ENCODE peak calls at places on chromosomes 12 and 14, in four cellular contexts. Q is epithelial cell of proximal tubule, Z is GM03348, Y is KBM-7. H is an unnamed sample.

GRCh38 chr12:51921017-51921725 is 13.9 kb downstream of the ACVRL1 start:
- DNase-seq in Y (no peak), Z (no peak), Q (no peak), H (no peak)

GRCh38 chr14:94180655-94181271 is 6.6 kb downstream of the PPP4R4 start:
- DNase-seq in Q (peak; percentile 19), Y (peak; percentile 84), Z (peak; percentile 44), H (peak; percentile 44)

GRCh38 chr12:1496162-1496925 is 98.0 kb downstream of the FBXL14 start:
- DNase-seq in Z (peak; percentile 77), Q (no peak), Y (no peak), H (peak; percentile 89)

GRCh38 chr12:120468271-120468845 is 1.2 kb downstream of the SRSF9 start:
- DNase-seq in Q (peak; percentile 41), Y (peak; percentile 54), Z (peak; percentile 56), H (peak; percentile 62)

GRCh38 chr14:104093366-104094055 is 8.0 kb downstream of the ASPG start:
- DNase-seq in Q (no peak), Z (no peak), Y (no peak), H (no peak)

GRCh38 chr12:52686756-52687487 is 6.7 kb upstream of the KRT1 start:
- DNase-seq in Y (no peak), Z (no peak), Q (no peak), H (no peak)

GRCh38 chr12:123270380-123271181 is 1.1 kb downstream of the CDK2AP1 start:
- DNase-seq in Q (no peak), Y (no peak), Z (peak; percentile 76), H (peak; percentile 58)

GRCh38 chr12:41345071-41345470 is 157.0 kb downstream of the PDZRN4 start:
- DNase-seq in Y (no peak), Z (no peak), Q (no peak), H (no peak)

GRCh38 chr12:66169221-66170170 is at the start of gene TMBIM4:
- DNase-seq in Q (peak; percentile 69), Y (peak; percentile 95), Z (peak; percentile 94), H (peak; percentile 94)

GRCh38 chr12:125983094-125983783 is 918.0 kb downstream of the AACS start:
- DNase-seq in Z (no peak), Q (peak; percentile 13), Y (peak; percentile 28), H (no peak)

GRCh38 chr14:35121026-35121886 is 534 bp downstream of the PPP2R3C start:
- DNase-seq in Y (no peak), Z (peak; percentile 11), Q (no peak), H (peak; percentile 6)

GRCh38 chr12:2856901-2857495 is at the start of gene TEX52:
- DNase-seq in Y (no peak), Q (no peak), Z (no peak), H (no peak)

GRCh38 chr14:91636604-91637003 is 95.3 kb downstream of the CATSPERB start:
- DNase-seq in Y (no peak), Q (peak; percentile 18), Z (peak; percentile 14), H (no peak)

GRCh38 chr14:77195766-77196165 is 14.2 kb downstream of the TMEM63C start:
- DNase-seq in Y (no peak), Z (no peak), Q (no peak), H (no peak)

GRCh38 chr14:65164068-65164824 is 61.9 kb upstream of the MAX start:
- DNase-seq in Q (no peak), Z (peak; percentile 65), Y (peak; percentile 73), H (peak; percentile 52)

GRCh38 chr12:27424631-27425230 is 21.8 kb upstream of the SMCO2 start:
- DNase-seq in Y (peak; percentile 53), Z (peak; percentile 71), Q (peak; percentile 25), H (peak; percentile 79)

GRCh38 chr12:47079894-47080724 is at the start of gene AMIGO2:
- DNase-seq in Y (peak; percentile 62), Z (peak; percentile 65), Q (no peak), H (peak; percentile 73)

GRCh38 chr14:95527392-95528002 is 7.4 kb upstream of the GLRX5 start:
- DNase-seq in Z (peak; percentile 82), Q (no peak), Y (peak; percentile 71), H (peak; percentile 87)

GRCh38 chr12:18658829-18659228 is 79.0 kb downstream of the PLCZ1 start:
- DNase-seq in Z (no peak), Q (peak; percentile 27), Y (no peak), H (no peak)

GRCh38 chr14:99615497-99616245 is 11.7 kb upstream of the CCDC85C start:
- DNase-seq in Q (no peak), Z (no peak), Y (no peak), H (no peak)

GRCh38 chr12:23204933-23205778 is 580.2 kb downstream of the ETNK1 start:
- DNase-seq in Z (peak; percentile 60), Y (peak; percentile 43), Q (no peak), H (peak; percentile 57)

GRCh38 chr12:111455448-111456320 is 50.0 kb downstream of the SH2B3 start:
- DNase-seq in Z (peak; percentile 72), Q (no peak), Y (no peak), H (peak; percentile 74)

GRCh38 chr14:104804481-104805325 is 3.8 kb downstream of the ZBTB42 start:
- DNase-seq in Y (no peak), Z (no peak), Q (no peak), H (no peak)

GRCh38 chr12:130013771-130014484 is 110.1 kb upstream of the TMEM132D start:
- DNase-seq in Z (peak; percentile 80), Q (no peak), Y (peak; percentile 64), H (peak; percentile 20)

GRCh38 chr12:50706606-50707005 is 57.3 kb upstream of the ATF1 start:
- DNase-seq in Z (no peak), Q (no peak), Y (no peak), H (peak; percentile 32)

GRCh38 chr14:92040431-92041040 is 677 bp upstream of the TRIP11 start:
- DNase-seq in Z (peak; percentile 54), Q (no peak), Y (peak; percentile 57), H (peak; percentile 23)

GRCh38 chr12:31390991-31391390 is 65.0 kb upstream of the SINHCAF start:
- DNase-seq in Y (no peak), Q (no peak), Z (no peak), H (no peak)

GRCh38 chr14:90641111-90642010 is 174.9 kb downstream of the TTC7B start:
- DNase-seq in Q (no peak), Y (no peak), Z (no peak), H (no peak)

GRCh38 chr12:122875590-122876220 is 20.2 kb downstream of the VPS37B start:
- DNase-seq in Z (no peak), Q (no peak), Y (no peak), H (peak; percentile 43)

GRCh38 chr14:99510556-99511139 is 29.4 kb downstream of the CCNK start:
- DNase-seq in Y (no peak), Z (no peak), Q (no peak), H (no peak)

GRCh38 chr12:58896278-58896677 is 24.0 kb downstream of the LRIG3 start:
- DNase-seq in Z (no peak), Q (no peak), Y (no peak), H (no peak)

GRCh38 chr12:49910331-49911212 is 6.9 kb upstream of the FAIM2 start:
- DNase-seq in Z (no peak), Q (no peak), Y (no peak), H (no peak)

GRCh38 chr14:81172353-81172752 is 48.4 kb downstream of the GTF2A1 start:
- DNase-seq in Y (no peak), Z (no peak), Q (no peak), H (peak; percentile 38)

GRCh38 chr14:23054000-23054811 is 3.1 kb downstream of the CDH24 start:
- DNase-seq in Y (no peak), Z (peak; percentile 32), Q (no peak), H (no peak)

H was measured in AG10803.